ENCODE peak calls at places on chromosome 2, in eight cellular contexts. L is left lung, R is body of pancreas, M is mucosa of descending colon, K is fibroblast of lung, Z is right cardiac atrium, Y is tibial artery, D is gastrocnemius medialis. W is an unnamed sample. For H3K4me1, the result is how much of the 10 kb centered on the place peaks cover.

GRCh38 chr2:178109813-178110212 is 2.4 kb upstream of the RBM45 start:
- DNase-seq in L (no peak), D (no peak), Z (no peak), R (no peak), M (no peak), K (peak), Y (no peak), W (peak)

GRCh38 chr2:230447455-230448451 is 31.8 kb downstream of the SP100 start:
- DNase-seq in M (no peak), K (no peak), R (no peak), Z (no peak), D (no peak), L (no peak), Y (no peak), W (no peak)

GRCh38 chr2:86304416-86304815 is 33.0 kb downstream of the REEP1 start:
- DNase-seq in K (no peak), Y (no peak), L (no peak), D (no peak), M (no peak), R (no peak), Z (no peak), W (no peak)

GRCh38 chr2:233065954-233066470 is 5.9 kb downstream of the INPP5D start:
- DNase-seq in K (no peak), R (no peak), D (no peak), Z (no peak), Y (peak), M (no peak), L (no peak), W (no peak)

GRCh38 chr2:204825054-204825453 is 279.8 kb downstream of the PARD3B start:
- DNase-seq in Z (no peak), Y (no peak), M (no peak), K (no peak), D (no peak), L (no peak), R (no peak), W (peak)

GRCh38 chr2:48257456-48257855 is 272.5 kb upstream of the STON1 start:
- DNase-seq in D (no peak), Y (no peak), R (no peak), K (no peak), Z (no peak), M (no peak), L (no peak), W (no peak)

GRCh38 chr2:116513991-116514390 is 1300.5 kb upstream of the DDX18 start:
- DNase-seq in L (no peak), M (no peak), D (no peak), R (no peak), Z (no peak), Y (no peak), K (no peak), W (no peak)

GRCh38 chr2:65458999-65459398 is 26.6 kb upstream of the SPRED2 start:
- DNase-seq in K (no peak), Z (no peak), D (no peak), M (no peak), L (no peak), R (no peak), Y (no peak), W (no peak)

GRCh38 chr2:49490710-49491109 is 336.4 kb upstream of the FSHR start:
- DNase-seq in L (no peak), M (peak), Z (peak), R (peak), D (no peak), Y (no peak), K (no peak), W (peak)

GRCh38 chr2:124193706-124194105 is 168.6 kb downstream of the CNTNAP5 start:
- DNase-seq in Y (no peak), Z (no peak), D (no peak), L (no peak), M (no peak), K (no peak), R (no peak), W (no peak)

GRCh38 chr2:119699016-119699606 is 20.1 kb downstream of the TMEM177 start:
- DNase-seq in Y (no peak), D (no peak), M (no peak), L (no peak), K (no peak), Z (no peak), R (no peak), W (no peak)

GRCh38 chr2:13009027-13009426 is 292.3 kb downstream of the TRIB2 start:
- DNase-seq in M (no peak), K (peak), R (no peak), D (no peak), Z (no peak), Y (no peak), L (no peak), W (no peak)

GRCh38 chr2:13005761-13006336 is 289.1 kb downstream of the TRIB2 start:
- DNase-seq in K (peak), L (no peak), Z (peak), M (no peak), D (no peak), R (no peak), Y (no peak), W (no peak)

GRCh38 chr2:13005048-13005447 is 288.3 kb downstream of the TRIB2 start:
- DNase-seq in Z (no peak), K (no peak), D (no peak), R (no peak), L (no peak), Y (no peak), M (no peak), W (no peak)

GRCh38 chr2:13006829-13007715 is 290.3 kb downstream of the TRIB2 start:
- DNase-seq in Y (peak), D (peak), L (no peak), M (peak), R (peak), Z (peak), K (peak), W (peak)

GRCh38 chr2:13006407-13006806 is 289.7 kb downstream of the TRIB2 start:
- DNase-seq in R (no peak), L (no peak), Y (no peak), K (no peak), M (no peak), D (no peak), Z (no peak), W (no peak)
- H3K4me3 ChIP-seq in R (no peak), L (no peak), Y (no peak), K (peak), M (no peak), D (peak), Z (peak), W (no peak)

DNA sequence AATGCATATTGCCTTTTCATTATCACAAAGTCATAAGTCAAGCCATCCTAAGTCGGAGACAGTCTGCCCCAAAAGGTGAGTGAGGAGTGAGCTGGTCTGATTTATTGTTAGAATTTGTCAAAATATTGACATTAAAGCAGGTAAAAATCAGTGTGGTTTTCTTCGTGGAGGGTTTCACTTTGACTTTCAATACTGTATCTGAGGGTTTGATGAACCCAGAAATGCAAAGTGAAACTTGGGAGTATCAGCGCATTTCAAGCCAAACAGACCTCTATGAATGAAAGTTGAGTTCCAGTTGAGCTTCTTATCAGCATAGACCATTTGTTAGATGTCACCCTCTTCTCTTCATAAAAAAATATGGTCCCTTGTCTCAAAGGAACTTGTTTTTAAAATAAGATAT is 21.7 kb upstream of the CXCR4 start:
- DNase-seq in K (no peak), D (no peak), L (no peak), Y (no peak), R (no peak), M (no peak), Z (no peak), W (no peak)
- H3K4me1 ChIP-seq in K (under half), D (under half), L (half or more), Y (under half), R (under half), M (under half), Z (under half), W (under half)

DNA sequence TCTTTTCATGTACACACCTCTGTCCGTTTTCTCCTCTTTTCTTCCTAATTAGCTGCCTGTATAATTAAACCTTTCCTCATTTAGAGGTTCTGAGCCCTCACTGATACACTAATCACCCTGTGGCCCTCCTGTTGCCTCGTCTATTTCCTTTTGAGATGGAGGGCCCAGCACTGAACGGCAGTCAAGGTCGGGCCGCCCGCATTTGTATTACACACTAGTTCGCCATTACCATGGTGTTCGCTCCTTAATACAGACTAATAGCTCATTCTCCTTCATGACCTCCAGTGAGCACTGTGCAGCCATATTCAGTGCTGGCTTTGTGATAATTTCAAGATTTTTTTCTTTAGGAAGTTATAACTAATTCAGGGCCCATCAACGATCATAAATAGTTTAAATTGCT is 64.1 kb downstream of the SLC4A3 start:
- DNase-seq in Y (no peak), D (no peak), L (no peak), M (no peak), R (no peak), K (no peak), Z (no peak), W (no peak)
- H3K4me3 ChIP-seq in Y (no peak), D (no peak), L (no peak), M (no peak), R (no peak), K (no peak), Z (no peak), W (no peak)

GRCh38 chr2:197306024-197306690 is 4.4 kb downstream of the ANKRD44 start:
- DNase-seq in K (no peak), M (no peak), R (no peak), L (no peak), D (peak), Z (no peak), Y (no peak), W (no peak)
- H3K4me1 ChIP-seq in K (under half), M (under half), R (under half), L (half or more), D (under half), Z (under half), Y (half or more), W (under half)

GRCh38 chr2:14944562-14945346 is 312.2 kb downstream of the LRATD1 start:
- DNase-seq in D (no peak), M (no peak), K (peak), Y (no peak), L (no peak), Z (peak), R (peak), W (peak)
- H3K4me3 ChIP-seq in D (no peak), M (no peak), K (no peak), Y (no peak), L (no peak), Z (no peak), R (no peak), W (no peak)

DNA sequence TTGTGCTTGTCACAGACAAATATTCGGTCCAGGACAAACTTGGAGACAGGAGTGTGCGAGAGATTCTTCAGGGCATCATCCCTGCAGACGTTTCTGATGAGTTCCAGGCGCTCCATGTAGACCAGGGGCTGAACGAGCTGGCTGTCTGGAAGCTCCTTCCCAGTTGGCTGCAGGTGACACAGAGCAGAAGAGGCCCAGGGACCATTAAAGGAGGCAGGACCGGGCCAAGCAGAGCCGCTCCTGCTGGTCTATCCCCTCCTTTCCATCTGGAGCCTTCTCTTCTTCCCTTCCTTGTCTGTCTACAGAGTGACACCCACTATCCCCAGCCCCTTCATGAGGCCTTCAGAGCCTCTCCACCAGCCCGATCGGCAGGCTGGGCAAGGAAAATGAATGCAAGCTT is 19.5 kb downstream of the CHST10 start:
- DNase-seq in M (no peak), D (no peak), K (no peak), Y (no peak), L (no peak), Z (no peak), R (no peak), W (no peak)
- H3K4me1 ChIP-seq in M (under half), D (under half), K (under half), Y (under half), L (under half), Z (under half), R (under half), W (under half)

GRCh38 chr2:148817210-148817708 is 57.8 kb upstream of the KIF5C start:
- DNase-seq in M (no peak), L (no peak), D (no peak), Z (no peak), Y (peak), R (no peak), K (peak), W (no peak)
- H3K4me3 ChIP-seq in M (no peak), L (no peak), D (peak), Z (peak), Y (peak), R (no peak), K (peak), W (no peak)